ENCODE peak calls at places on chromosome 4, in four cellular contexts. T, F, B and S are unnamed samples.

GRCh38 chr4:106367072-106367471 is 1.5 kb downstream of the GIMD1 start:
- DNase-seq in F (no peak), B (no peak), T (no peak), S (no peak)

GRCh38 chr4:173937871-173938270 is 345.6 kb downstream of the FBXO8 start:
- DNase-seq in T (no peak), B (no peak), F (no peak), S (no peak)

GRCh38 chr4:127145001-127145400 is 487.8 kb upstream of the INTU start:
- DNase-seq in F (no peak), B (no peak), T (no peak), S (no peak)

GRCh38 chr4:48642421-48643144 is 137.5 kb downstream of the FRYL start:
- DNase-seq in T (no peak), F (no peak), B (no peak), S (no peak)

GRCh38 chr4:26178874-26179273 is 141.9 kb upstream of the RBPJ start:
- DNase-seq in F (no peak), B (no peak), T (no peak), S (no peak)

GRCh38 chr4:101870874-101871273 is 80.3 kb downstream of the BANK1 start:
- DNase-seq in B (no peak), T (no peak), F (no peak), S (no peak)

GRCh38 chr4:17284323-17285175 is 227.3 kb downstream of the QDPR start:
- DNase-seq in B (no peak), F (no peak), T (no peak), S (no peak)

GRCh38 chr4:6999172-7000086 is 43.7 kb upstream of the TADA2B start:
- DNase-seq in B (peak; percentile 10), F (no peak), T (no peak), S (no peak)

GRCh38 chr4:186701273-186701672 is 22.4 kb downstream of the FAT1 start:
- DNase-seq in F (no peak), B (no peak), T (peak; percentile 91), S (no peak)

GRCh38 chr4:14749910-14750309 is 252.4 kb upstream of the CPEB2 start:
- DNase-seq in F (no peak), B (no peak), T (peak; percentile 30), S (no peak)

GRCh38 chr4:57193996-57194675 is 84.0 kb upstream of the IGFBP7 start:
- DNase-seq in B (no peak), T (peak; percentile 79), F (no peak), S (no peak)

GRCh38 chr4:136865591-136865990 is 666.7 kb downstream of the PCDH18 start:
- DNase-seq in F (no peak), B (no peak), T (no peak), S (no peak)

GRCh38 chr4:82542642-82543041 is 19.1 kb downstream of the TMEM150C start:
- DNase-seq in T (no peak), B (no peak), F (no peak), S (no peak)

GRCh38 chr4:146522098-146522861 is 540 bp upstream of the SLC10A7 start:
- DNase-seq in T (peak; percentile 83), F (peak; percentile 81), B (peak; percentile 81), S (peak; percentile 68)

GRCh38 chr4:173025131-173025530 is 143.5 kb upstream of the GALNT7 start:
- DNase-seq in F (no peak), B (peak; percentile 17), T (peak; percentile 91), S (no peak)

GRCh38 chr4:171981185-171981584 is 168.0 kb downstream of the GALNTL6 start:
- DNase-seq in B (no peak), T (no peak), F (no peak), S (no peak)

GRCh38 chr4:2570551-2571222 is 34.2 kb downstream of the FAM193A start:
- DNase-seq in B (peak; percentile 52), T (peak; percentile 30), F (peak; percentile 83), S (no peak)

GRCh38 chr4:7068279-7068842 is 497 bp upstream of the GRPEL1 start:
- DNase-seq in B (no peak), F (no peak), T (no peak), S (no peak)

GRCh38 chr4:109294468-109295020 is 7.9 kb downstream of the COL25A1 start:
- DNase-seq in F (no peak), T (no peak), B (no peak), S (no peak)

GRCh38 chr4:125313497-125313896 is 1.3 kb upstream of the FAT4 start:
- DNase-seq in T (peak; percentile 94), F (no peak), B (no peak), S (no peak)

GRCh38 chr4:6687947-6688878 is 5.5 kb upstream of the S100P start:
- DNase-seq in F (no peak), B (no peak), T (peak; percentile 45), S (no peak)

GRCh38 chr4:188986271-188986689 is 847.0 kb downstream of the TRIML1 start:
- DNase-seq in B (no peak), F (no peak), T (no peak), S (no peak)

GRCh38 chr4:186953601-186954260 is 230.1 kb upstream of the FAT1 start:
- DNase-seq in B (no peak), T (no peak), F (no peak), S (no peak)

GRCh38 chr4:152193059-152193458 is 342.8 kb downstream of the FBXW7 start:
- DNase-seq in F (no peak), T (no peak), B (no peak), S (no peak)

GRCh38 chr4:152188801-152189200 is 347.1 kb downstream of the FBXW7 start:
- DNase-seq in F (no peak), T (no peak), B (no peak), S (no peak)

GRCh38 chr4:152187693-152188092 is 348.2 kb downstream of the FBXW7 start:
- DNase-seq in F (no peak), B (no peak), T (no peak), S (no peak)

GRCh38 chr4:152190907-152191306 is 345.0 kb downstream of the FBXW7 start:
- DNase-seq in B (no peak), F (no peak), T (no peak), S (no peak)

GRCh38 chr4:152189451-152190179 is 346.3 kb downstream of the FBXW7 start:
- DNase-seq in B (no peak), T (no peak), F (no peak), S (no peak)
- H3K4me3 ChIP-seq in B (no peak overlapping the region), T (no peak overlapping the region), F (no peak overlapping the region), S (no peak overlapping the region)

GRCh38 chr4:70660106-70660505 is 6.2 kb downstream of the JCHAIN start:
- DNase-seq in F (no peak), T (no peak), B (no peak), S (no peak)
- H3K27ac ChIP-seq in F (no peak overlapping the region), T (no peak overlapping the region), B (no peak overlapping the region), S (no peak overlapping the region)

DNA sequence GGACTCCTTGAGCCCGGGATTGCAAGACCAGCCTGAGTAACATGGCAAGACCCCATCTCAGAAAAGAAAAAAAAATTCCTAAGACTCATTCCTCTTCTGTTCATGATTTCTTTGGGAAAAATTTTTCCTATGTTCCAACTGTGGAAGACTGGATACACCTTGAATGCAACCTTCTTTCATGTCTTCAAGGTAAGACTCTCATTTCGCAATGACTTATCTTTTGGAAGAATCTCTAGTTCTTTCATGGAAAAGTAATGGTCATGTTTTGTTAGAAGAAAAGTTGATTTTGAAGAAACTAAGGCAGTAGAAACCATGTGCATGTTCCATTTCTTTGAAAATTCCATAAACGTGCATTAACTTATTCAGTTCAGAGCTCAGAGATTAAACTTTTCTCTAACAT is 26.0 kb upstream of the BBS12 start:
- DNase-seq in T (no peak), F (no peak), B (no peak), S (no peak)
- H3K4me1 ChIP-seq in T (peaks cover 11% of the 10 kb centered on the region), F (no peaks in the 10 kb centered on the region), B (no peaks in the 10 kb centered on the region), S (no peaks in the 10 kb centered on the region)

DNA sequence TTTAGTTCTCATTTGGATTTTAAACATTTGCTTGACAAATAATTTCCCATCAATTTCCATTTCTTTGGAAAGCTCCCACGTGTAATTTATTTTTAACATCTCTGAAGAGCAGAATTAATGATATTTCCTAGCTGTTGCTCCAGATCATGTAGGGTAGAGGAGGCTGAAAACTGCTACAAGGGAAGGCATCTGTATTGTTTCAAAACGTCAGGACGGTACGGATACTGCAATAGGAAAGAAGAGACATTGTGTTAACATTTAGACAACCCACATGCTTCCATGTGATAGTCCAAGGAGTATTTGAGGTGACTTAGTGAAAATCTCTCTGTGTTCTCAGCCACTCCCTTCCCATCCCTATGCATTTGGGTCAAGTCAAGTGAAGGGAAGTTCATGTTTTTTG is 15.4 kb upstream of the ADH1B start:
- DNase-seq in F (no peak), B (no peak), T (no peak), S (no peak)
- H3K4me3 ChIP-seq in F (no peak overlapping the region), B (no peak overlapping the region), T (no peak overlapping the region), S (no peak overlapping the region)

GRCh38 chr4:168811207-168811606 is 198.8 kb downstream of the CBR4 start:
- DNase-seq in B (no peak), F (no peak), T (no peak), S (no peak)
- H3K27ac ChIP-seq in B (no peak overlapping the region), F (no peak overlapping the region), T (no peak overlapping the region), S (no peak overlapping the region)